ENCODE peak calls at places on chromosomes 16 and 17, in five cellular contexts. V is AG09309, M is psoas muscle, G is cardiac muscle cell, Q is adrenal gland. L is an unnamed sample.

GRCh38 chr16:90012978-90013745 is 6.1 kb downstream of the DBNDD1 start:
- DNase-seq in V (no peak), M (no peak), G (no peak), Q (no peak), L (no peak)

GRCh38 chr17:82242977-82243647 is 14.3 kb downstream of the SLC16A3 start:
- DNase-seq in V (peak), M (peak), G (no peak), Q (peak), L (peak)

GRCh38 chr17:48441231-48441711 is 11.3 kb upstream of the SKAP1 start:
- DNase-seq in V (no peak), M (no peak), G (no peak), Q (no peak), L (no peak)

GRCh38 chr17:1398900-1399299 is 1.1 kb downstream of the YWHAE start:
- DNase-seq in V (no peak), M (no peak), G (peak), Q (no peak), L (no peak)

GRCh38 chr17:7912927-7913524 is 3.1 kb downstream of the RNF227 start:
- DNase-seq in V (no peak), M (no peak), G (peak), Q (peak), L (no peak)

GRCh38 chr16:24821129-24821528 is 24.6 kb upstream of the SLC5A11 start:
- DNase-seq in V (no peak), M (no peak), G (no peak), Q (no peak), L (no peak)

GRCh38 chr17:72488542-72489272 is 367.9 kb downstream of the SOX9 start:
- DNase-seq in V (no peak), M (no peak), G (no peak), Q (no peak), L (no peak)

GRCh38 chr17:78263063-78263735 is 31.8 kb downstream of the TMEM235 start:
- DNase-seq in V (no peak), M (peak), G (no peak), Q (peak), L (no peak)

GRCh38 chr17:30347488-30347887 is 13.6 kb upstream of the TMIGD1 start:
- DNase-seq in V (no peak), M (no peak), G (no peak), Q (no peak), L (no peak)

GRCh38 chr17:80698297-80698696 is 153.7 kb downstream of the RPTOR start:
- DNase-seq in V (no peak), M (no peak), G (no peak), Q (no peak), L (no peak)

GRCh38 chr17:28744104-28744801 is 442 bp downstream of the TRAF4 start:
- DNase-seq in V (no peak), M (peak), G (peak), Q (peak), L (no peak)

GRCh38 chr17:73976676-73977521 is 226.6 kb upstream of the RPL38 start:
- DNase-seq in V (no peak), M (no peak), G (no peak), Q (no peak), L (no peak)

GRCh38 chr17:70862295-70862694 is 693.0 kb downstream of the KCNJ2 start:
- DNase-seq in V (no peak), M (no peak), G (no peak), Q (no peak), L (no peak)

GRCh38 chr16:12120982-12121652 is 144.6 kb downstream of the SNX29 start:
- DNase-seq in V (no peak), M (no peak), G (no peak), Q (no peak), L (no peak)

GRCh38 chr16:56199164-56199563 is 7.9 kb downstream of the GNAO1 start:
- DNase-seq in V (no peak), M (no peak), G (no peak), Q (no peak), L (no peak)

GRCh38 chr17:76755285-76755684 is 17.4 kb downstream of the MFSD11 start:
- DNase-seq in V (no peak), M (no peak), G (peak), Q (no peak), L (no peak)

GRCh38 chr17:58330997-58331814 is 2.6 kb upstream of the TSPOAP1 start:
- DNase-seq in V (no peak), M (no peak), G (no peak), Q (no peak), L (no peak)

GRCh38 chr16:735982-736453 is 4.8 kb downstream of the CIAO3 start:
- DNase-seq in V (no peak), M (no peak), G (no peak), Q (no peak), L (no peak)

GRCh38 chr16:21159281-21159951 is 942 bp downstream of the LDAF1 start:
- DNase-seq in V (no peak), M (peak), G (peak), Q (peak), L (no peak)

GRCh38 chr17:79821331-79822095 is 17.7 kb downstream of the CBX4 start:
- DNase-seq in V (no peak), M (no peak), G (no peak), Q (no peak), L (no peak)

GRCh38 chr17:36777118-36777517 is 160.2 kb upstream of the LHX1 start:
- DNase-seq in V (no peak), M (no peak), G (peak), Q (no peak), L (no peak)

GRCh38 chr17:3602499-3602898 is 6.7 kb downstream of the TRPV1 start:
- DNase-seq in V (no peak), M (no peak), G (peak), Q (peak), L (no peak)

GRCh38 chr16:50395763-50396710 is 27.2 kb upstream of the BRD7 start:
- DNase-seq in V (no peak), M (no peak), G (no peak), Q (no peak), L (no peak)

GRCh38 chr17:48676963-48677558 is 45.3 kb downstream of the PRAC1 start:
- DNase-seq in V (no peak), M (no peak), G (no peak), Q (no peak), L (no peak)

GRCh38 chr17:72376486-72377345 is 255.9 kb downstream of the SOX9 start:
- DNase-seq in V (peak), M (no peak), G (no peak), Q (no peak), L (no peak)

GRCh38 chr16:73949574-73950348 is 346.9 kb upstream of the PSMD7 start:
- DNase-seq in V (peak), M (no peak), G (no peak), Q (no peak), L (peak)

GRCh38 chr16:48531011-48531962 is 78.7 kb downstream of the N4BP1 start:
- DNase-seq in V (no peak), M (peak), G (no peak), Q (no peak), L (no peak)

GRCh38 chr16:12728471-12728870 is 75.2 kb downstream of the CPPED1 start:
- DNase-seq in V (no peak), M (no peak), G (no peak), Q (no peak), L (no peak)

GRCh38 chr16:9946022-9946720 is 236.1 kb downstream of the GRIN2A start:
- DNase-seq in V (no peak), M (no peak), G (no peak), Q (no peak), L (no peak)

GRCh38 chr17:50212121-50212843 is 10.9 kb upstream of the COL1A1 start:
- DNase-seq in V (peak), M (no peak), G (no peak), Q (no peak), L (no peak)

GRCh38 chr17:28521296-28522085 is 15.3 kb downstream of the FOXN1 start:
- DNase-seq in V (no peak), M (no peak), G (peak), Q (no peak), L (no peak)

GRCh38 chr17:37212184-37212583 is 163.6 kb upstream of the C17orf78 start:
- DNase-seq in V (no peak), M (no peak), G (no peak), Q (no peak), L (no peak)

GRCh38 chr16:77584205-77584859 is 138.0 kb upstream of the NUDT7 start:
- DNase-seq in V (peak), M (no peak), G (peak), Q (peak), L (peak)

GRCh38 chr16:83722501-83723183 is 85.1 kb upstream of the HSBP1 start:
- DNase-seq in V (peak), M (peak), G (no peak), Q (no peak), L (no peak)

GRCh38 chr17:9115446-9116265 is 94.3 kb downstream of the NTN1 start:
- DNase-seq in V (no peak), M (peak), G (peak), Q (peak), L (no peak)
- TF ChIP-seq CTCF in V (peak), M (peak), G (peak), Q (no peak), L (no peak)

DNA sequence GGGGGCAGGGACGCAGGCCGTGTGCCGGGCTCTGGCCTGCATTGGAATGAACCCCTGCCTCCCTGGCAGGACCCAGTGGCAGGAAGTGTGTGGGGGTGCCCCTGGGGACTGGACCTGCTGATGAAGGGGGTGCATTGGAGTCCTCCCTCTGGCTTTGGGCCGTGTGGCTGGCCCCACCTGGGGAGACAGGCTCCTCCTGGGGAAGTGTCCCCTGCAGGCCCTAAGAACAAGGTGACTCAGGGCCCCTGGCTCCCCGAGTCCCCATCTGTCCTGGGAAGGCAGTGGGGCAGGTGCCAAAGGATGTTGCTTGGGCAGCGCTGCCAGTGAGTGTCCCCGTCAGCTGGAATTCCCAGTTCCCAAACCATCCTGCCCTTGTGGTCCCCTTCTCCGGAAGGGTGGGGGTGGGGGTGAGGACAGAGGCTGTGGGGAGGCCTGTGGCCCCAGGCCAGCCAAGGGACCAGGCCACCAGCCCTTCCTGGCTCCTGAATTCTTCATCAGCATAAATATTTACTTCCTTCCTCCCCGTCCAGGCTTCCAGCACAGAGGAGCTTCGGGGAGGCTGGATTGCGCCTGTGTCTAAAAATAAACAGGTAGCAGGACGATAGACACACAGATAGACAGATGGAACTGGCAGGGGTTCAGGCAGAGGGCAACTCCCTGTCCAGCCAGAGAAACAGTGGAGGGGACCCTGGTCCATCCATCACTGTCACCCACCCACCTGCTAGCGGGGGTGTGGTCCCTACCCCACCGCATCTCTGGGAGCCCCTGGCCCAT is 12.9 kb downstream of the GLIS2 start:
- DNase-seq in V (no peak), M (no peak), G (peak), Q (peak), L (no peak)
- H3K4me3 ChIP-seq in V (no peak), M (peak), G (no peak), Q (peak), L (peak)

GRCh38 chr16:4909825-4910224 is 27.1 kb downstream of the PPL start:
- DNase-seq in V (no peak), M (no peak), G (no peak), Q (no peak), L (no peak)
- TF ChIP-seq CTCF in V (no peak), M (no peak), G (no peak), Q (no peak), L (no peak)

DNA sequence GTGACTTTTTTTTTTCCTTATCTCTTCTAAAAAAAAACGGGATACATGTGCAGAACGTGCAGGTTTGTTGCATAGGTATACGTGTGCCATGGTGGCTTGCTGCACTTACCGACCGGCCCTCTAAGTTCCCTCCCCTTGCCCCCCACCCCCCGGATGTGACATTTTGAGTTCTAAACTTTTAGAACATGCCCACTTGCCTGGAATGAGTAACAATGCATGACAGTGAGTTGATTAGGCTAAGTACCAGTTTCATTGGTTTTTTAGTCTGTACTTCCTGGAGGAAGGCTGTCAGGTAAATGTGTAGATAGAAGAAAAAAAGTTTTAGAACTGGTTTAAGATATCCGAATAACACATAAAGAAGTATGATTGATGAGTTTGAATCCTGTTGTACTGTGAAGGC is 4.0 kb downstream of the BPTF start:
- DNase-seq in V (no peak), M (no peak), G (no peak), Q (no peak), L (no peak)
- H3K4me3 ChIP-seq in V (no peak), M (peak), G (peak), Q (no peak), L (no peak)

DNA sequence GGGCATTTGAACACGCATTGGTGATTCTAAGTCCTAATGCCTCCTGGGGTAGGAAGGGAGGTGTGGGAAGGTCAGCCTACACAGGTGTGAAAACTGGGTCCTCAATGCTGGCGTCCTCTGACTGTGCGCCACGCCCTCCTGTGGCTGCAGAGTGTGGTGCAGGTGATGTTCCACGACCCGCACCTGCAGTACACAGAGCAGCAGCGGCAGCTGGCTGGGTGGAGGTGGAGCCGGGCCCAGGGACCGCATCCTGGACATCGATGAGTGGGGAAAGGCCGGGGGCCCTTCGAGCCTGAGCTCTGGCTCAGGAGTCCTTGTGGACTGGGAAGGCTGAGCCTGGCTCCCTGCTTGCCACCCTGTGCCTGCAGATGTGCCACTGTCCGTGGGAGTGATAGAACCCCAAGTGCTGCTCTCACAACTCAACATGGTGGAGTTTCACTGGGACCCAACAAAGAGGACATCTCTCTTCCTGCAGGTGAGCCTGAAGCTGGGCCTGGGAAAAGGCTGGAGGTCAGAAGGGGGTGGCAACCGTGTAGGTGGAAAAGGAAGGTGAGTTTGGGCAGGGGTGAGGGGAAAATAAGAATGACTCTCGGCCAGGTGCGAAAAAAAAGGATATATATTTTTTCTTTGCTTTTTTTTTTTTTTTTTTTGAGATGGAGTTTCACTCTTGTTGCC is 14.0 kb upstream of the STAC2 start:
- DNase-seq in V (no peak), M (no peak), G (peak), Q (no peak), L (no peak)
- TF ChIP-seq CTCF in V (peak), M (peak), G (peak), Q (peak), L (peak)

L was measured in AG04449.